ENCODE peak calls at places on chromosome 14, in five cellular contexts. L is cardiac fibroblast, Z is H9, N is NB4, K is cardiac muscle cell. I is an unnamed sample.
A peak's percentile ranks its signal among the peaks of the same experiment; 100 is the strongest.

GRCh38 chr14:75711134-75711795 is 50.2 kb downstream of the TTLL5 start:
- DNase-seq in L (peak; percentile 79), Z (no peak), N (peak; percentile 42), K (peak; percentile 62), I (no peak)

GRCh38 chr14:89853976-89854693 is 100.4 kb downstream of the EFCAB11 start:
- DNase-seq in L (no peak), Z (no peak), N (no peak), K (no peak), I (no peak)

GRCh38 chr14:58792421-58792820 is 154.7 kb downstream of the DACT1 start:
- DNase-seq in L (peak; percentile 36), Z (no peak), N (no peak), K (no peak), I (no peak)

GRCh38 chr14:61609143-61609851 is 86.0 kb upstream of the HIF1A start:
- DNase-seq in L (peak; percentile 72), Z (peak; percentile 76), N (no peak), K (no peak), I (no peak)

GRCh38 chr14:93736378-93737014 is 51.8 kb downstream of the PRIMA1 start:
- DNase-seq in L (no peak), Z (peak; percentile 52), N (peak; percentile 15), K (peak; percentile 44), I (no peak)

GRCh38 chr14:76473381-76474263 is 97.7 kb downstream of the ESRRB start:
- DNase-seq in L (peak; percentile 4), Z (peak; percentile 57), N (no peak), K (peak; percentile 82), I (no peak)

GRCh38 chr14:88492272-88493089 is 62.3 kb downstream of the PTPN21 start:
- DNase-seq in L (peak; percentile 85), Z (peak; percentile 72), N (peak; percentile 82), K (peak; percentile 88), I (peak; percentile 30)

GRCh38 chr14:30443368-30444007 is 115.5 kb upstream of the G2E3 start:
- DNase-seq in L (peak; percentile 65), Z (no peak), N (peak; percentile 36), K (peak; percentile 66), I (no peak)

GRCh38 chr14:60091550-60092511 is at the start of gene PCNX4:
- DNase-seq in L (peak; percentile 99), Z (peak; percentile 95), N (peak; percentile 99), K (peak; percentile 98), I (peak; percentile 88)

GRCh38 chr14:93665169-93665568 is 123.1 kb downstream of the PRIMA1 start:
- DNase-seq in L (no peak), Z (no peak), N (no peak), K (no peak), I (no peak)

GRCh38 chr14:74346341-74346740 is 1.9 kb upstream of the VRTN start:
- DNase-seq in L (no peak), Z (no peak), N (no peak), K (no peak), I (no peak)

GRCh38 chr14:105281354-105282097 is 19.3 kb downstream of the BRF1 start:
- DNase-seq in L (peak; percentile 76), Z (no peak), N (peak; percentile 33), K (peak; percentile 61), I (no peak)

GRCh38 chr14:105283028-105283427 is 17.8 kb downstream of the BRF1 start:
- DNase-seq in L (no peak), Z (peak; percentile 75), N (no peak), K (no peak), I (no peak)

GRCh38 chr14:105283899-105284298 is 16.9 kb downstream of the BRF1 start:
- DNase-seq in L (no peak), Z (no peak), N (no peak), K (no peak), I (no peak)

GRCh38 chr14:105280525-105280924 is 20.3 kb downstream of the BRF1 start:
- DNase-seq in L (no peak), Z (no peak), N (no peak), K (no peak), I (no peak)

DNA sequence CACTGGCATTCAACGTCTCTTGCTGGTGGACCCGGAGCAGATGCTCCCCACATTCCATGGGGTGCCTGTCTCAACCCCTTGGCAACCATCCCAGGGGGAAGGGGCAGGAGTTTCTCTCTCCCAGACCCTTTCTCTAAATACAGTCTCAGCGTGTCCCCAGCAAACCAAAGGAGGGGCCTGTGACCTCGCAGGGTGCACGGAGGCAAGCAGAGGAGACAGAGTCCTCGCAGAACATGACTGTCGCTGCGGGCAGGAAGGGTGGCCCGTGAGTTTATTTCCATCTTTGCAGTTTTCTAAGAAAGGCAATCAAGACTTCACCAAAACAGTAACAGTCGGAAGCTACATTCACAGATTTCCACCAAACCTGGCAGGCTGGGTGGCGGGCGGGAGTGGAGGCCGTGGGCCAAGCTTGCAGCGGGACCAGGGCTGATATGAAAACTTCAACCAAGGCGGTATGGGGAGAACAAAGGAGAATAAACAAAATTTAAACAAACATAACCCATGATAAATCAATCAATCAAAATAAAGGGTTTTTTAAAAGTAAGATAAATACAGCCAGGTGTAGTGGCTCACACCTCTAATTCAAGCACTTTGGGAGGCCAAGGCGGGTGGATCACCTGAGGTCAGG is 18.6 kb downstream of the BRF1 start:
- DNase-seq in L (no peak), Z (no peak), N (no peak), K (no peak), I (no peak)
- TF ChIP-seq CTCF in L (no peak), Z (peak; percentile 6), N (no peak), K (no peak), I (no peak)

DNA sequence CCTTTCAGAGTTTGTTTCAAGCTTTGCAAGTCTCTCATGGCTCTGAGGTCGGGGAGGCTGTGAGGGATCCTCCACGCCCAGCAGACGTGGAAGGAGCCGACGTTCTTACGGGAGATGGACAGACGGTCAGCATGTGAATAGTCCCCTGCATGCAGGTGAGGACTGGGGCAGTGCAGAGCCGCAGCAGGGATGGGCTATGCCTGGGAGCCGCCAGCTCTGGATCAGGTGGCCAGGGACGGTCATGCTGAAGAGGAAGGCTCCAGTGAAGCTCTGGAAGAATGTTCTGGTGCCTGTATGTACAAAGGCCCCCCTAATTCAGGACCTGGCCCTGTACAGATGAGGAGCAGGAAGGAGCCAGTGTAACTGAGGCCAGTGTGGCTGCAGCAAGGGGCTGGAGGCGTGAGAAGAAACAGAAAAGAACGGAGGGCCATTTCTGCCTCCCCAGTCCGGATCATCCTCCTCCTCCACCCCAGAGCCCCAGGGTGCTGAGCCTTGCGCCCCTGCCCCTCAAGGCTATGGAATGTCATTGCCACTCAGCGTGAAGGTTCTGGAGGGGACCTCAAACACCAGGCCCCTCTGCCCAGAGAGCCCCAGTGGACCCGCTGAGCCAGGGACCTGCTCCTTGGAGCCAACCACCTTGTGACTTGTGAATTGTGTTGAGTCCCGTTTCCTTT is 96.8 kb upstream of the DIO3 start:
- DNase-seq in L (no peak), Z (no peak), N (no peak), K (no peak), I (no peak)
- TF ChIP-seq CTCF in L (no peak), Z (no peak), N (no peak), K (no peak), I (no peak)

DNA sequence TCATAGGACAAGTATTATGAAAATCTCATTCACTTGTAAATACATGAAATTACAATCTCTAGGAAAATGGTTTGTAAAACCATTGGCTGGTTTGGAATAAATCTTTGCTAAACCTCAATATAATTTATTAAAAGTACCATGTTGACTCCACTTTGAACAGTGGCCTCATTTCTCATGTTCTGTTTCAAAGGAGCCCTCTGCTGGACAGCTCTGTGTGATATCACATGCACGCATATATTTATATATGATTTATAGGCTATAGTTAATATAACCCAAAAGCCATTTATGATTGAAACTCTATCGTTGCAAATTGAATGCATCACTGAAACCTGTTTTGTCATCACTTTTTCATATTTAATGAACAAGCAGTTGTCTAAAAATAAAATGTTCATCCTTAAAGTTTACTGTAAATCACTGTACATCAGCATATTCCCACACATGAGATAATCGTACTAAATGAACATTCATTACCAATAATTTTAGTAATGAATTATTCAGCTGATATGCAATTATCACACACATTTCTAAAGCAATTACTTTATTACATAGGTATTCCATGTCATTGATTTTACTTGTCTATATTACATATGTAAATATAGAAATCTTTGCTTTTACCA is 493.8 kb downstream of the NPAS3 start:
- DNase-seq in L (peak; percentile 68), Z (no peak), N (peak; percentile 20), K (peak; percentile 39), I (no peak)
- TF ChIP-seq CTCF in L (peak; percentile 57), Z (peak; percentile 42), N (peak; percentile 23), K (peak; percentile 63), I (no peak)

DNA sequence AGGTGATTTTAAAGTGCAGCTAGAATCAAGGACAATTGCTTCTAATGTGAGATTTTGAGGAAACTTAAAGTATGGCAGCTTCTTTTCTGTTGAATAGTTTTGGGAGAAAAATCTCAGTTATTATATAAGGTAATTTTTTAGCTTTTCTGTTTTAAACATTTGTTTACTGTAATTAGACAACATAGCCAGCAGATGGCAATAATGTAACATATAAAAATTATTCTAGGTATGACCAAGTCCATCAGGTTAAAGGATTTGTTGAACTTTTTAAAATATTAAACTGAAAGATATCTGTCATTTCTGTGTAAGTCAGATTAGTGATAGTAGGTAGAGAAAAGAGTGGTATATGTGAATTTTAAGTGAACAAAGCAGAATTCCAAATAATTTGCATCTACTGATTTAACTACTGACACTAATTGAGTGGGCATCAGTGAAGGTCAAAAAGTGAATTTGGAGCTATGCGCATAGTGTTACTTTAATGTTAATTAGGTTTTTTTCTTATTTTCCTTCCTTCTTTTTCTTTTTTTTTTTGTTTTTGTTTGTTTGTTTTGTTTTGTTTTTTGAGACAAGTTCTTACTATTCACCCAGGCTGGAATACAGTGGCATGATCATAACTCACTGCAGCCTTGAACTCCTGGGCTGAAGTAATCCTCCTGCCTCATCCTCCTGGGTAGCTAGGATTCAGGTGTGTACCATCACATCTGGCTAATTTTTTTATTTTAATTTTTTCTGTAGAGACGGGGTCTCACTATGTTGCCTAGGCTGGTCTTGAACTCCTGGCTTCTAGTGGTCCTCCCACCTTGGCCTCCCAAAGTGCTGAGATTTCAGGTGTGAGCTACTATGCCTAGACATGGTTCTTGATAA is 18.6 kb downstream of the PRORP start:
- DNase-seq in L (peak; percentile 56), Z (no peak), N (peak; percentile 32), K (no peak), I (no peak)
- TF ChIP-seq CTCF in L (peak; percentile 17), Z (no peak), N (no peak), K (peak; percentile 30), I (peak; percentile 76)

DNA sequence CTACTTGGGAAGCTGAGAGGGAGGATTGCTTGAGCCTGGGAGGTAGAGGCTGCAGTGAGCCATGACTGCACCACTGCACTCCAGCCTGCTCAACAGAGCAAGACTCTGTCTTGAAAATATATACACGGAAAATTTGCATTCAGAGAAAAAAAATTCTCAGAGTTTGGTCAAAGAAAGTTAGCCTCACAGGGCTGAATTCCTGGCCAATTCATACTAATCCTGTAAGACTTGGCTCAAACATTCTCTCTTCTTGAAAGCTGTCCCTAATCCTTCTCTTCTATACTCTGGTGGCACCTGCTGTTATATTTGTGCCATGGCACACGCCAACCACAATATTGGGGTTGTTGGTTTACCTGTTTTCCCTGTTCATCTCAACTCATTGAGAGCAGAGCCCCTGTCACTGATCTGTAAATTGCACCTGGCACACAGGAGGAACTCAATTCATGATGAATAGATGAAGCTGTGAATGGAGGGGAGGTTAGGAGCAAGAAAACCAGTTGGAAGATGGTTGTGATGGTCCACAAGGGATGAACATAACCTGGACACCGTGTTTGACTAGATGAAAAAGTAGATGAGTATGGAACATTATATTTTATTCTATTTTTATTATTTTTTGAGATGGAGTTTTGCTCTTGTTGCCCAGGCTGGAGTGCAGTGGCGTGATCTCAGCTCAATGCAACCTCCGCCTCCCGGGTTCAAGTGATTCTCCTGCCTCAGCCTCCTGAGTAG is 36.8 kb upstream of the SPTSSA start:
- DNase-seq in L (peak; percentile 33), Z (peak; percentile 34), N (peak; percentile 28), K (peak; percentile 28), I (no peak)
- TF ChIP-seq CTCF in L (peak; percentile 29), Z (peak; percentile 55), N (peak; percentile 32), K (peak; percentile 27), I (no peak)